ENCODE peak calls at places on chromosomes 6 and 20, in four cellular contexts. One of them, this sample, is unnamed.

GRCh38 chr20:57698867-57699275 is 10.9 kb downstream of the PMEPA1 start:
- DNase-seq in H1: no peak
- DNase-seq in K562: no peak
- DNase-seq in HepG2: no peak
- DNase-seq in this sample: no peak

GRCh38 chr6:111750753-111751684 is 122.2 kb downstream of the FYN start:
- DNase-seq in H1: peak
- DNase-seq in K562: no peak
- DNase-seq in HepG2: no peak
- DNase-seq in this sample: peak

GRCh38 chr6:113616875-113617274 is 240.3 kb upstream of the MARCKS start:
- DNase-seq in H1: no peak
- DNase-seq in K562: no peak
- DNase-seq in HepG2: no peak
- DNase-seq in this sample: no peak

GRCh38 chr6:30450908-30451818 is 38.1 kb upstream of the HLA-E start:
- DNase-seq in H1: no peak
- DNase-seq in K562: no peak
- DNase-seq in HepG2: peak
- DNase-seq in this sample: no peak

GRCh38 chr20:676315-676937 is 824 bp upstream of the SCRT2 start:
- DNase-seq in H1: peak
- DNase-seq in K562: no peak
- DNase-seq in HepG2: no peak
- DNase-seq in this sample: no peak

GRCh38 chr20:40703981-40704530 is 15.0 kb upstream of the MAFB start:
- DNase-seq in H1: no peak
- DNase-seq in K562: no peak
- DNase-seq in HepG2: no peak
- DNase-seq in this sample: no peak

GRCh38 chr6:33672808-33673207 is 38.7 kb downstream of the UQCC2 start:
- DNase-seq in H1: no peak
- DNase-seq in K562: peak
- DNase-seq in HepG2: peak
- DNase-seq in this sample: peak

GRCh38 chr20:13113731-13114130 is 105.0 kb downstream of the SPTLC3 start:
- DNase-seq in H1: no peak
- DNase-seq in K562: no peak
- DNase-seq in HepG2: no peak
- DNase-seq in this sample: no peak

GRCh38 chr6:56246941-56247653 is at the start of gene COL21A1:
- DNase-seq in H1: peak
- DNase-seq in K562: no peak
- DNase-seq in HepG2: no peak
- DNase-seq in this sample: peak

GRCh38 chr6:74899416-74899815 is 306.4 kb downstream of the COL12A1 start:
- DNase-seq in H1: no peak
- DNase-seq in K562: no peak
- DNase-seq in HepG2: peak
- DNase-seq in this sample: peak

GRCh38 chr6:145758086-145758485 is 22.8 kb upstream of the EPM2A start:
- DNase-seq in H1: no peak
- DNase-seq in K562: no peak
- DNase-seq in HepG2: no peak
- DNase-seq in this sample: no peak

GRCh38 chr6:38638941-38639497 is 710 bp downstream of the BTBD9 start:
- DNase-seq in H1: no peak
- DNase-seq in K562: no peak
- DNase-seq in HepG2: peak
- DNase-seq in this sample: peak

GRCh38 chr6:85594197-85594930 is 706 bp upstream of the SNX14 start:
- DNase-seq in H1: no peak
- DNase-seq in K562: no peak
- DNase-seq in HepG2: no peak
- DNase-seq in this sample: peak

GRCh38 chr20:20211274-20211987 is 156.5 kb upstream of the INSM1 start:
- DNase-seq in H1: no peak
- DNase-seq in K562: no peak
- DNase-seq in HepG2: no peak
- DNase-seq in this sample: no peak

DNA sequence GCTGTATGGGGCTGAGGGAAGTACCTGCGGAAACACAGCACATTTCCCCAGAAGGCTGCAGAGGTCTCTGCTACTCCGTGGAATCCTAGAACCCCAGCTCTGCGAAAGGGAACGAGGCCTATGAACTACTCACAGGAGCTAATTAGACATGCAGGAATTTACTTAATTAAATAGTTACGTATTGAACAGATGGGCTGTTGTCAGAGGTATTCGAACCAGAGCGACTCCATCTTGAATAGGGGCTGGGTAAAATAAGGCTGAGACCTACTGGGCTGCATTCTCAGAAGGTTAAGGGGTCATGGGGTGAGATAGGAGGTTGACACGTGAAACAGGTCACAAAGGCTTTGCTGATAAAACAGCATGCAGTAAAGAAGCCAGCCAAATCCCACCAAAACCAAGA is 14.9 kb upstream of the SSTR4 start:
- DNase-seq in H1: no peak
- DNase-seq in K562: no peak
- DNase-seq in HepG2: no peak
- DNase-seq in this sample: no peak
- TF ChIP-seq JUN in H1: no peak
- TF ChIP-seq JUN in K562: no peak
- TF ChIP-seq JUN in HepG2: no peak
- TF ChIP-seq JUN in this sample: no peak

DNA sequence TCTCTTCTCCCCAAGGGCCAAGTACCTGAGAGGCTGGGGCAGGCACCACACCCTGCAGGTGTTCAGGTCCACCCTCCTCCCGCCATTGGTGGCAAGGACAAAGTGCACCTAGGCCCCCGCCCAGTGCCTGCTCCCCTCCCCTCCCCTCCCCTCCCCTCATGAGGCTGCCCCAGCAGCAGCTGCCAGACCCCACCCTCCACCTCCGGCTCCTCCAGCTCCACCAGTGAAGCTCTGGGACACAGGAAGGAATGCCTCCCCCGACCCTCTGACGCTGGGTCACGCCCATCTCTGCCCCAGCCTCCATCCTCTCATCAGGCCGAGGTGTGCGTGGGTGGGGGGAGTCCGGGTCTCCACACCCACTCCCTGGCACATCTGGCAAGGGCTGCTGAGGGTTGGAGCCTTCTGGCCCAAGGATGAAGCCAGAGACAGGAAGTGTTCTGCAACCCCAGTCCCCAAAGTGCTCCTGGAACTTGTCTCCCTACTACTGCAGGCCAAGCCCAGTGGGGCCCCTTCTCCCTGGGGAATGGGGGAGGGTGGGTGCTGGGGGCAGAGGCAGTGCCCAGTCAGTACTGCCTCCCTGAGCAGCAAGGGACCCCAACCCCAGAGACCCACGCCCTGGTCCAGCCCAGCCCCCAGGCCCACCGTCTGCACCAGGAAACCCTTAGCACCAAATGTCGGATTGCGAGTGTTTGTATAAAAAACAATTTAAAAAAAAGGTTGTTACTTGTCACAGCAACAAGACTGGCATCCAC is 1.6 kb upstream of the UCKL1 start:
- DNase-seq in H1: no peak
- DNase-seq in K562: peak
- DNase-seq in HepG2: peak
- DNase-seq in this sample: no peak
- H2AFZ ChIP-seq in H1: no peak
- H2AFZ ChIP-seq in K562: peak
- H2AFZ ChIP-seq in HepG2: peak
- H2AFZ ChIP-seq in this sample: no peak

GRCh38 chr6:161584051-161584450 is 310.2 kb upstream of the AGPAT4 start:
- DNase-seq in H1: no peak
- DNase-seq in K562: no peak
- DNase-seq in HepG2: no peak
- DNase-seq in this sample: no peak
- TF ChIP-seq JUN in H1: no peak
- TF ChIP-seq JUN in K562: no peak
- TF ChIP-seq JUN in HepG2: no peak
- TF ChIP-seq JUN in this sample: no peak

DNA sequence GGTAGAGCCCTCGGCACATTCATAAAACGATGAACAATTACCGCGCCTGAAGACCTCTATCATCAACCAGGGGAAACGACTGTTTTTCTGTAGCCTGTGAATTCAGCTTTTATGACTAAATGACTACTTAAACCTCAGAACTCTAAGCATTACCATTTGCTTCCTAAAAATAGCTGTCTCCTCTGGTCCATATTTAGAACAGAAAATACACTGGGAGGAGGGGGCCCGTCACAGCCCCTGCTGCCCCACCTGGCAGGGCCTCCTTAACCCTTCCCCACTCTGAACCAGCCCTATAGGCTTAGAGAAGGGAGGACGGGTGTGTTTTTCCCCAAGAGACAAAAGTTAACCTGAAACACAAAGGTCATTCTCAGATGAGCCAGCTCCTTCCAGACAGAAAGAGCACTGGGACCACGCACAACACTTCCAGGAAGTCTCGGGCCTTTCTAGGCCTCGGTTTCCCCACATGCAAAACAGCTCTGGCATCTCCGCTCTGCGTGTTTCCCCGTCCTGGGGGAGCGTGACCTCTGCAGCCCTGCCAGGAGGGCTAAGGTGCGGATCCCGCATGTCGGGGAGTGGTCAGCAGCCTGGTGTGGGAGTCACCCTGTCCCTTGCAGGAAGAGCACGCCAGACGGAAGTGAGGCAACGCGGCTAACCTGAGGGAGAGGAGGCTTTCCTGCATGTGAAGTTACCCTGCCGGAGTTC is 193.9 kb downstream of the DLL1 start:
- DNase-seq in H1: peak
- DNase-seq in K562: no peak
- DNase-seq in HepG2: no peak
- DNase-seq in this sample: no peak
- H2AFZ ChIP-seq in H1: no peak
- H2AFZ ChIP-seq in K562: no peak
- H2AFZ ChIP-seq in HepG2: no peak
- H2AFZ ChIP-seq in this sample: no peak

This sample was measured in endothelial cell of umbilical vein.